ENCODE peak calls at places on chromosomes 3 and 15, in ten cellular contexts. F, A, X, J, G, V, E, T, O and R are unnamed samples.

GRCh38 chr3:153173758-153174516 is 11.9 kb downstream of the RAP2B start:
- DNase-seq in F (no peak), J (no peak), X (peak; percentile 13), E (peak; percentile 28), T (no peak), G (no peak), V (no peak), A (no peak), O (no peak), R (no peak)

GRCh38 chr15:61828860-61829513 is 231.3 kb downstream of the VPS13C start:
- DNase-seq in O (no peak), V (no peak), G (no peak), F (no peak), T (no peak), X (no peak), A (no peak), E (no peak), J (no peak), R (no peak)

GRCh38 chr3:41522620-41523019 is 323.3 kb downstream of the CTNNB1 start:
- DNase-seq in X (no peak), F (no peak), O (no peak), J (no peak), T (no peak), E (no peak), G (peak; percentile 14), V (no peak), A (no peak), R (no peak)

GRCh38 chr15:100932676-100933348 is 13.7 kb downstream of the LRRK1 start:
- DNase-seq in J (no peak), X (no peak), G (no peak), T (no peak), E (no peak), V (no peak), A (no peak), F (no peak), O (no peak), R (no peak)

GRCh38 chr15:52282418-52282817 is 13.2 kb downstream of the MYO5C start:
- DNase-seq in J (no peak), E (no peak), V (no peak), T (no peak), O (no peak), F (no peak), X (no peak), G (no peak), A (no peak), R (no peak)

GRCh38 chr3:126963261-126964190 is 19.4 kb upstream of the PLXNA1 start:
- DNase-seq in A (no peak), O (no peak), J (no peak), V (no peak), F (no peak), X (no peak), G (no peak), E (no peak), T (no peak), R (no peak)

GRCh38 chr3:15056676-15057404 is 8.3 kb downstream of the MRPS25 start:
- DNase-seq in J (no peak), X (no peak), G (no peak), A (no peak), O (no peak), V (no peak), E (no peak), F (no peak), T (no peak), R (no peak)

GRCh38 chr15:54273928-54274327 is 295.7 kb downstream of the UNC13C start:
- DNase-seq in G (no peak), V (no peak), F (no peak), J (no peak), X (no peak), O (no peak), T (no peak), E (peak; percentile 9), A (no peak), R (no peak)

GRCh38 chr3:123584284-123584987 is 417 bp downstream of the HACD2 start:
- DNase-seq in G (peak; percentile 60), V (no peak), E (no peak), J (peak; percentile 53), O (no peak), A (no peak), X (no peak), T (no peak), F (peak; percentile 5), R (no peak)

GRCh38 chr15:40407343-40407990 is 1.9 kb downstream of the IVD start:
- DNase-seq in E (no peak), X (no peak), F (no peak), A (no peak), O (no peak), V (no peak), T (no peak), G (peak; percentile 84), J (no peak), R (no peak)

GRCh38 chr3:129119365-129120100 is 2.1 kb downstream of the RAB43 start:
- DNase-seq in A (no peak), V (no peak), O (no peak), X (no peak), J (peak; percentile 84), E (no peak), F (no peak), G (no peak), T (no peak), R (no peak)

GRCh38 chr15:68379759-68380290 is 52.1 kb downstream of the ITGA11 start:
- DNase-seq in O (no peak), E (no peak), X (no peak), G (no peak), A (no peak), J (no peak), F (no peak), V (no peak), T (no peak), R (no peak)

GRCh38 chr3:26245236-26245635 is 377.3 kb upstream of the LRRC3B start:
- DNase-seq in X (no peak), E (no peak), G (no peak), V (no peak), J (no peak), O (no peak), A (no peak), T (no peak), F (no peak), R (no peak)

GRCh38 chr3:61250784-61251173 is 473 bp downstream of the FHIT start:
- DNase-seq in E (peak; percentile 6), F (no peak), V (no peak), O (peak; percentile 5), X (peak; percentile 15), A (no peak), T (peak; percentile 2), G (peak; percentile 39), J (peak; percentile 40), R (no peak)

GRCh38 chr3:136728918-136729317 is 23.3 kb downstream of the STAG1 start:
- DNase-seq in F (no peak), V (no peak), O (no peak), J (no peak), X (peak; percentile 87), E (no peak), A (no peak), G (no peak), T (no peak), R (no peak)